ENCODE peak calls at places on chromosomes 6 and 20, in four cellular contexts. V is A549, K is K562, B is GM12878. U is an unnamed sample.

GRCh38 chr6:26022166-26022510 is 59.5 kb downstream of the TRIM38 start:
- DNase-seq in K (peak), B (peak), V (no peak), U (no peak)

GRCh38 chr20:19370076-19371075 is 157.9 kb downstream of the SLC24A3 start:
- DNase-seq in B (no peak), K (no peak), V (no peak), U (no peak)

GRCh38 chr6:116971959-116972358 is 94.9 kb downstream of the RFX6 start:
- DNase-seq in V (peak), K (peak), B (no peak), U (peak)

GRCh38 chr6:165002358-165002757 is 307.0 kb downstream of the C6orf118 start:
- DNase-seq in B (no peak), K (no peak), V (no peak), U (no peak)

GRCh38 chr20:18609741-18610140 is 21.9 kb downstream of the DTD1 start:
- DNase-seq in V (no peak), B (no peak), K (no peak), U (no peak)

GRCh38 chr6:29737707-29738630 is 14.7 kb downstream of the HLA-F start:
- DNase-seq in V (no peak), K (peak), B (no peak), U (peak)

GRCh38 chr6:143510991-143511891 is at the start of gene FUCA2:
- DNase-seq in V (peak), K (peak), B (peak), U (peak)

GRCh38 chr6:12269100-12269499 is 21.1 kb upstream of the EDN1 start:
- DNase-seq in V (no peak), K (no peak), B (no peak), U (no peak)

GRCh38 chr6:168123165-168123911 is 44.3 kb upstream of the FRMD1 start:
- DNase-seq in K (no peak), V (no peak), B (no peak), U (no peak)

GRCh38 chr6:145551164-145551563 is 184.2 kb downstream of the EPM2A start:
- DNase-seq in V (no peak), B (no peak), K (no peak), U (no peak)

GRCh38 chr6:54624779-54625178 is 221.8 kb upstream of the FAM83B start:
- DNase-seq in K (no peak), V (no peak), B (no peak), U (no peak)

GRCh38 chr6:30060634-30060981 is 457 bp upstream of the POLR1H start:
- DNase-seq in V (no peak), K (peak), B (no peak), U (no peak)

GRCh38 chr20:20743511-20744169 is 31.2 kb upstream of the RALGAPA2 start:
- DNase-seq in B (no peak), V (no peak), K (no peak), U (peak)

GRCh38 chr20:63952210-63952535 is 4.0 kb downstream of the UCKL1 start:
- DNase-seq in K (no peak), B (no peak), V (no peak), U (no peak)

GRCh38 chr6:126804255-126805064 is 314.0 kb upstream of the RSPO3 start:
- DNase-seq in V (peak), B (no peak), K (peak), U (peak)

GRCh38 chr6:167153523-167153959 is 4.2 kb downstream of the GPR31 start:
- DNase-seq in K (no peak), B (peak), V (no peak), U (peak)

GRCh38 chr20:4714818-4715217 is 6.9 kb upstream of the PRND start:
- DNase-seq in V (no peak), K (no peak), B (no peak), U (no peak)

GRCh38 chr6:13908955-13909381 is 15.8 kb upstream of the RNF182 start:
- DNase-seq in V (peak), K (peak), B (peak), U (peak)

DNA sequence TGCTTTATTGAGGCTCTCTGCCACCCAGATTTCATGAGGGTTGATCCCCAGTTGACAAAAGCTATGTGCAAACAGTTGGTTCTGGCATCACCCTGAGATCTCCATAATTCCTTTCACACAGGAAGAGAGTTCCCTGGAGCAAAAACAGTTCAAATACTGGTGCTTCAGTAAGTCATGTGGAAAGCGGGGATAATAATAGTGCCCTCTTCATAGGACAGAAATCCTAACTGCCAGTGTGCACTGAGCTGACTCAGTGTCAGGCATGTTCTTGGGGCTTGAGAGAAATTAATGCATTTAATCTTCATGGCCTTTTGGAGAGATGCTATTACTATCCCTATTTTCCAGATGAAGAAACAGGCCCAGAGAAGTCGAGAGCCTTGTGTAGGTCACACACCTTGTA is 7.9 kb upstream of the SLC52A3 start:
- DNase-seq in B (no peak), V (no peak), K (no peak), U (no peak)
- TF ChIP-seq HDAC2 in B (no peak), V (no peak), K (no peak), U (no peak)

DNA sequence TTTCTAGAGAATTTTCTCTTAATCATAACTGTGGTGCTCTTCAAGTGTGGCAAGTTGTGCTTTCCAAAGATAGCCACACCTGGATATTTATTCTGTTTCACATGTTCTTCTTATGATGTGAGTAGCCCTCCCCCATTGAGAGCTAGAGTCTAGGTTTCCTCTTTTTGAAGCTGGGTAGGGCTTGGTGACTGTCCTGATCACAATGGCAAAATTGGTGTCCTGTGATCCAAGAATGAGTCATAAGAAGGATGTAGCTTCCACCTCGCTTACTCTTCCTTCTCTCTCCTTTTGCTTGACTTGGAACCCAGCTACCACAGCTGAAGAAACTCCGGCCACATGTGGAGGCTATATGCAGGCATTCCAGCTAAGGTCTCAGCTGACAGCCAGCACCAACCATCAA is 7.4 kb upstream of the IGF2R start:
- DNase-seq in K (no peak), V (no peak), B (no peak), U (no peak)
- TF ChIP-seq JUNB in K (no peak), V (no peak), B (no peak), U (no peak)

GRCh38 chr20:47441774-47442150 is 59.9 kb upstream of the NCOA3 start:
- DNase-seq in V (no peak), B (no peak), K (no peak), U (no peak)

GRCh38 chr20:47445291-47445690 is 56.4 kb upstream of the NCOA3 start:
- DNase-seq in V (no peak), B (no peak), K (no peak), U (no peak)

GRCh38 chr20:47448429-47448828 is 53.3 kb upstream of the NCOA3 start:
- DNase-seq in V (no peak), K (no peak), B (no peak), U (no peak)

GRCh38 chr20:47440857-47441773 is 60.6 kb upstream of the NCOA3 start:
- DNase-seq in B (no peak), V (peak), K (no peak), U (peak)

GRCh38 chr20:47444584-47444983 is 57.1 kb upstream of the NCOA3 start:
- DNase-seq in K (no peak), B (no peak), V (no peak), U (no peak)
- TF ChIP-seq HDAC2 in K (no peak), B (no peak), V (no peak), U (no peak)

GRCh38 chr20:6184086-6184485 is 61.3 kb upstream of the FERMT1 start:
- DNase-seq in K (no peak), B (no peak), V (no peak), U (peak)
- TF ChIP-seq JUNB in K (no peak), B (no peak), V (no peak), U (no peak)

GRCh38 chr6:79468116-79468515 is 69.1 kb downstream of the LCA5 start:
- DNase-seq in K (no peak), V (no peak), B (no peak), U (no peak)
- TF ChIP-seq HDAC2 in K (no peak), V (no peak), B (no peak), U (no peak)

GRCh38 chr6:107599043-107599442 is 109.1 kb downstream of the SOBP start:
- DNase-seq in V (no peak), K (no peak), B (no peak), U (no peak)
- TF ChIP-seq JUNB in V (no peak), K (no peak), B (no peak), U (no peak)

GRCh38 chr20:992801-993535 is 9.1 kb downstream of the RSPO4 start:
- DNase-seq in V (no peak), K (no peak), B (no peak), U (no peak)
- TF ChIP-seq HDAC2 in V (no peak), K (no peak), B (no peak), U (no peak)

GRCh38 chr20:43915209-43916072 is 789 bp downstream of the TOX2 start:
- DNase-seq in V (no peak), B (no peak), K (no peak), U (no peak)
- TF ChIP-seq JUNB in V (no peak), B (no peak), K (no peak), U (no peak)

DNA sequence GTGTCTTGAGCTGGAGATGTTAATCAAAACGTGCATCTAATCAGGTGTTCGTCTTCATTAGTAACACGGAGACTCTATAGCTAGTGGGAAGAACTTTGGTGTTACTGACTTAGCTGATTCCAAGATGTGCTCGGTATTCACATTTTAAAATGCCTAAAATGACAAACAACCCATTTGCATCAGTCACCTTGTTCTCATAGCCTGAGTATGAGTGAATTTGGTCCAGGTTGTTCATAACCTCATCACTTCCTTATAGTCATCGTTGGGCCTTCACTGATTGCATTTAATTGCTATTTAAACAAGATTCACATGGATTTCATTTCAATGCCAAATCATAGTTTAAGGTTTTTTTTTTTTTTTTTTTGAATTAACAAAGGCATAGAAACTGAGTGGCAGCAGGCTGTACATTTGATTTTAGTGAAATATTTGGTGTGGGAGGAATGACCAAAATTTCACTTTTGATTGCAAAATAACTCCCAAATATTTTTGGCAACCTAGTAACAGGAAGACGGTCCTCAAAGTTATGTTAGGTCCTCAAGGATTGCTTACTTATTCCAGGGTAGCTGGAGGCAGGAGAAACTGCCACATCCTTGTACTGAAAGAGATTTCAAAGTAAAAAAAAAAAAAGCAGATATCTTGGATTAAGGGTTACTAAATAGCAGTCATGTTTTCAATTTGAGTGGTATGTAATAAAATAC is 104.7 kb downstream of the JARID2 start:
- DNase-seq in V (no peak), K (no peak), B (no peak), U (no peak)
- TF ChIP-seq HDAC2 in V (no peak), K (no peak), B (no peak), U (no peak)

DNA sequence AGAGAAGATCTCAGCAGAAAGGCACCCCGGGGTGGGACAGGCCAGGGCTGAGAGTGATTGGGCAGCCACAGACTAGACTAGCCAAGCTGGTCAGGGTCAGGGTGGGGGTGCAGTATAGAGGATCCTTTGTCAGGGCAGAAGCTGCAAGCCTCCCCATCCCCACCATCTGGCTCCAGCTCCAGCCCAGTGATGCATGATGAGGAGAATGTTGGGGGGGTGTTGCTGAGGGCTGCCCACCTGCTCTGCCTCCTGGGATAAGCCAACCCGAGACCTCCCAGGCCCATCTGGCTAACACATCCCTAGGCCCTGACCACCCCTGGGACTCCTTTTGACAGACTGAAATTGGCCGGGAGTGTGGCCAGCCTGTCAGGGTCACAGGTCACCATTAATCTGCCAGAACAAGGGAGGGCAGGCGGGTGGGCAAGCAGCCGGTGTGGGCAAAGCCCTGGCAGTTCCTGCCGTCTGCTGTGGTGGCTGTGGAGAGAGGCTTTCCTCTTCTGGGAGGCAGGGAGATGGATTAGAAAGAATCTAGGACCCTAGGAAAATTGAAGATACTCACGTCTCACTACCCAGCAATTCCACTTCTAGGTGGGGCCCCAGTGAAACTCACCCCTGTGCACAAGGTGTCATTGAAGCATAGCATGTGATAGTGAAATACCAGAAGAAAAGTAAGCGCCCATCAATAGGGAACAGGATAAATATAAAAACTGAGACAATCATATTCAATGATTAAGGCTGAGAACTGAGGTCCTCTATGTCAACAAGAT is 22.2 kb upstream of the SNTA1 start:
- DNase-seq in K (no peak), V (no peak), B (no peak), U (peak)
- TF ChIP-seq JUNB in K (no peak), V (no peak), B (no peak), U (no peak)